ENCODE peak calls at places on chromosome 12, in seven cellular contexts. U is sigmoid colon, K is GM23248, Y is hepatocyte, A is OCI-LY7, M is transverse colon, W is body of pancreas. T is an unnamed sample.

GRCh38 chr12:51531982-51532497 is 59.0 kb upstream of the SCN8A start:
- DNase-seq in U (peak; percentile 70), K (peak; percentile 85), Y (peak; percentile 87), A (peak; percentile 71), M (peak; percentile 79), W (peak; percentile 77), T (peak; percentile 76)

GRCh38 chr12:87930652-87931051 is 98.5 kb downstream of the C12orf50 start:
- DNase-seq in U (no peak), K (no peak), Y (no peak), A (no peak), M (no peak), W (no peak), T (no peak)

GRCh38 chr12:10982244-10982643 is 4.5 kb downstream of the TAS2R50 start:
- DNase-seq in U (no peak), K (no peak), Y (no peak), A (no peak), M (no peak), W (no peak), T (no peak)

GRCh38 chr12:24507827-24508226 is 441.1 kb downstream of the BCAT1 start:
- DNase-seq in U (no peak), K (no peak), Y (no peak), A (no peak), M (no peak), W (no peak), T (no peak)

GRCh38 chr12:143964-144649 is 69.8 kb downstream of the SLC6A12 start:
- DNase-seq in U (no peak), K (peak; percentile 26), Y (peak; percentile 87), A (no peak), M (peak; percentile 77), W (no peak), T (no peak)

GRCh38 chr12:97701901-97702300 is 239.3 kb downstream of the RMST start:
- DNase-seq in U (no peak), K (no peak), Y (no peak), A (no peak), M (no peak), W (no peak), T (no peak)

GRCh38 chr12:112586148-112586783 is 167.5 kb downstream of the PTPN11 start:
- DNase-seq in U (no peak), K (no peak), Y (no peak), A (no peak), M (no peak), W (no peak), T (no peak)

GRCh38 chr12:120357104-120357503 is 11.9 kb downstream of the MSI1 start:
- DNase-seq in U (no peak), K (no peak), Y (no peak), A (no peak), M (no peak), W (no peak), T (no peak)

GRCh38 chr12:6899837-6900519 is 4.6 kb upstream of the LRRC23 start:
- DNase-seq in U (peak; percentile 81), K (peak; percentile 31), Y (no peak), A (no peak), M (peak; percentile 85), W (peak; percentile 78), T (no peak)

GRCh38 chr12:93419388-93420034 is 22.2 kb downstream of the UBE2N start:
- DNase-seq in U (no peak), K (peak; percentile 75), Y (peak; percentile 54), A (peak; percentile 70), M (no peak), W (no peak), T (no peak)

GRCh38 chr12:82299617-82300016 is 58.6 kb downstream of the CCDC59 start:
- DNase-seq in U (no peak), K (peak; percentile 28), Y (peak; percentile 62), A (no peak), M (no peak), W (no peak), T (no peak)

GRCh38 chr12:31897791-31898503 is 61.3 kb upstream of the RESF1 start:
- DNase-seq in U (no peak), K (peak; percentile 3), Y (peak; percentile 24), A (peak; percentile 32), M (peak; percentile 22), W (peak; percentile 26), T (no peak)

GRCh38 chr12:6829532-6830220 is 1.5 kb downstream of the P3H3 start:
- DNase-seq in U (no peak), K (peak; percentile 44), Y (no peak), A (peak; percentile 48), M (no peak), W (no peak), T (no peak)

GRCh38 chr12:1820191-1820599 is at the start of gene LRTM2:
- DNase-seq in U (no peak), K (no peak), Y (no peak), A (no peak), M (no peak), W (no peak), T (no peak)

GRCh38 chr12:110582286-110583136 is 607 bp downstream of the PPTC7 start:
- DNase-seq in U (peak; percentile 82), K (peak; percentile 74), Y (peak; percentile 69), A (peak; percentile 70), M (peak; percentile 74), W (peak; percentile 58), T (peak; percentile 66)

GRCh38 chr12:113090740-113091139 is 34.2 kb downstream of the DTX1 start:
- DNase-seq in U (no peak), K (no peak), Y (no peak), A (no peak), M (no peak), W (no peak), T (no peak)

GRCh38 chr12:127257366-127257935 is 1009.5 kb upstream of the TMEM132C start:
- DNase-seq in U (no peak), K (peak; percentile 80), Y (no peak), A (no peak), M (no peak), W (no peak), T (peak; percentile 26)

GRCh38 chr12:79454338-79454777 is 236.4 kb downstream of the PAWR start:
- DNase-seq in U (no peak), K (peak; percentile 60), Y (peak; percentile 45), A (no peak), M (no peak), W (no peak), T (peak; percentile 41)

GRCh38 chr12:78403136-78403535 is 461.4 kb upstream of the SYT1 start:
- DNase-seq in U (no peak), K (peak; percentile 67), Y (no peak), A (no peak), M (no peak), W (no peak), T (peak; percentile 54)

GRCh38 chr12:26195641-26196423 is 459 bp downstream of the SSPN start:
- DNase-seq in U (peak; percentile 81), K (peak; percentile 76), Y (peak; percentile 60), A (no peak), M (peak; percentile 62), W (peak; percentile 52), T (peak; percentile 68)

GRCh38 chr12:41051909-41052308 is 136.2 kb upstream of the PDZRN4 start:
- DNase-seq in U (no peak), K (no peak), Y (no peak), A (no peak), M (no peak), W (no peak), T (no peak)

GRCh38 chr12:90802727-90803126 is 152.2 kb downstream of the CCER1 start:
- DNase-seq in U (no peak), K (no peak), Y (no peak), A (no peak), M (no peak), W (no peak), T (no peak)

GRCh38 chr12:41531147-41531829 is 343.2 kb downstream of the PDZRN4 start:
- DNase-seq in U (peak; percentile 93), K (no peak), Y (no peak), A (no peak), M (peak; percentile 48), W (peak; percentile 18), T (no peak)

GRCh38 chr12:124683330-124683662 is 115.9 kb upstream of the NCOR2 start:
- DNase-seq in U (no peak), K (no peak), Y (peak; percentile 80), A (no peak), M (peak; percentile 51), W (no peak), T (no peak)
- H3K4me1 ChIP-seq in U (peaks cover 73% of the 10 kb centered on the region), K (peaks cover 46% of the 10 kb centered on the region), Y (peaks cover 47% of the 10 kb centered on the region), A (no peaks in the 10 kb centered on the region), M (peaks cover 25% of the 10 kb centered on the region), W (peaks cover 33% of the 10 kb centered on the region), T (peaks cover 96% of the 10 kb centered on the region)

DNA sequence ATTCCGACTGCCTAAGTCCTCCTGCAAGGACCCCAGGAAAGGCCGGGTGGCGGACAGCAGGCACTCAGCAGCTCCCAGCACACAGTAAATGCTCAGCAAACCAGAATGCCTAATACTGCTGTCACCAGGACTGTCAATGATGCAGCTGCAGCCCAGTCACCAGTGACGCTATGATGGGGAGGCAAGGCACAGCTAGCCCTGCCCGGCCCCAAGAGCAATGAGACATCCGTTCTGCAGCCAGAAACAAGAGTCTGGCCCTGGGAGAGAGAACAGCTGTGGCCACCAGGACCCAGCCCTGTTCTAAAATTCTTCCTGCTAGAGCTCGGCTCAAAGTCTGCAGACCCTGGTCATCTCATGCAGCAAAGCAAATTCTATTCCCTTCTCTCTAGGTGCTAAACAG is 69.8 kb downstream of the NCOR2 start:
- DNase-seq in U (peak; percentile 89), K (peak; percentile 99), Y (peak; percentile 35), A (no peak), M (no peak), W (peak; percentile 75), T (no peak)
- H3K4me1 ChIP-seq in U (peaks cover 81% of the 10 kb centered on the region), K (peaks cover 35% of the 10 kb centered on the region), Y (peaks cover 47% of the 10 kb centered on the region), A (peaks cover 17% of the 10 kb centered on the region), M (peaks cover 45% of the 10 kb centered on the region), W (peaks cover 66% of the 10 kb centered on the region), T (peaks cover 47% of the 10 kb centered on the region)

DNA sequence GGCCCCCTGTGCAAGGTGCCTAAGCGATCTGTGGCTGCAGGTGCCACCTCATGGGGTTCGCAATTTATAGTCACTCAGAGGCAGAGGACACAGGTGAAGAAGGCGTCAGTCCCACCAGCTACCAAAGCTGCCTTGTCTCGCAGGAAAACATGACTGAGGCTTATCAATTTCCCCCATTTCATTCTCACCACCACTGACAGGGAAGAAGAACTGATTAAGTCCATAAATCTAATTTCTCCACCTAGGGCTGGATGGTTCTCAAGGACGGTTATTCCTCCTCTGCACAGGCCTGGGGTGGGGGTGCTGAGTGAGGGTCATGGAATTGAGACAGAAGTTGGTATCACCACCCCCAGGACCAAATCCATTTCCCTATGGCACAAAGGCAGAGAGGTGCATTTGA is 59.7 kb downstream of the PITPNM2 start:
- DNase-seq in U (no peak), K (no peak), Y (no peak), A (no peak), M (no peak), W (no peak), T (no peak)
- H3K4me1 ChIP-seq in U (peaks cover 26% of the 10 kb centered on the region), K (peaks cover 19% of the 10 kb centered on the region), Y (peaks cover 15% of the 10 kb centered on the region), A (no peaks in the 10 kb centered on the region), M (peaks cover 19% of the 10 kb centered on the region), W (peaks cover 16% of the 10 kb centered on the region), T (peaks cover 34% of the 10 kb centered on the region)

DNA sequence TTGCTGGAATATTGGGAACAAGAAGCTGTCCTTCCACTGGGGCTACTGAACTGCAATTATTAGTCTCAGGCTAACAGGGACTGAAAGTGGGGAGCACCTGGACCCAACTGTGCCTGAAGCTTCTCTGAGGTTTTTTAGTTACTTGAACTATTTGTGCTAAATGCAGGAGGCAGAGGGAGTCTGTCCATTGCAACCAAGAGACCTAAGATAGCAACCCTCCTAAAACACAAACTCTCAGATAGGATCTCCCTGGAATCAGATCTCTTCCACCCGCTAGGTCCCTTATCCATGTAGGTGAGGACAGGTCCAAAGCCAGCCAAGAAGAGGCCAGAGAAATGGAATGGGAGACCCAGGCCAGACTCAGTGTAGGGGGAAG is 58.1 kb downstream of the NCOR2 start:
- DNase-seq in U (no peak), K (no peak), Y (no peak), A (no peak), M (no peak), W (no peak), T (no peak)
- H3K4me1 ChIP-seq in U (peaks cover 99% of the 10 kb centered on the region), K (peaks cover 49% of the 10 kb centered on the region), Y (peaks cover 78% of the 10 kb centered on the region), A (no peaks in the 10 kb centered on the region), M (peaks cover 65% of the 10 kb centered on the region), W (peaks cover 89% of the 10 kb centered on the region), T (peaks cover 51% of the 10 kb centered on the region)

T was measured in SJSA1.